ENCODE peak calls at places on chromosomes 3 and 15, in six cellular contexts. P is pancreas, L is OCI-LY7, R is cardiac fibroblast, Q is heart left ventricle, S is ovary. N is an unnamed sample.

GRCh38 chr3:152879130-152879789 is 44.3 kb downstream of the P2RY1 start:
- DNase-seq in P (no peak), L (no peak), R (no peak), Q (no peak), S (no peak), N (no peak)

GRCh38 chr3:163490119-163490518 is 1588.2 kb downstream of the SI start:
- DNase-seq in P (peak; percentile 58), L (peak; percentile 21), R (peak; percentile 57), Q (no peak), S (no peak), N (no peak)

GRCh38 chr15:78906310-78906608 is 33.6 kb downstream of the MORF4L1 start:
- DNase-seq in P (no peak), L (no peak), R (peak; percentile 94), Q (no peak), S (no peak), N (no peak)

GRCh38 chr3:37886395-37886794 is 24.7 kb downstream of the CTDSPL start:
- DNase-seq in P (no peak), L (no peak), R (no peak), Q (no peak), S (no peak), N (no peak)

GRCh38 chr3:62686916-62687315 is 188.3 kb downstream of the CADPS start:
- DNase-seq in P (no peak), L (no peak), R (no peak), Q (no peak), S (no peak), N (no peak)

GRCh38 chr15:98881526-98882517 is 125.8 kb downstream of the PGPEP1L start:
- DNase-seq in P (no peak), L (peak; percentile 53), R (peak; percentile 78), Q (no peak), S (peak; percentile 56), N (no peak)

GRCh38 chr3:177281292-177281942 is 84.1 kb upstream of the TBL1XR1 start:
- DNase-seq in P (no peak), L (peak; percentile 82), R (no peak), Q (no peak), S (no peak), N (no peak)

GRCh38 chr3:43001094-43001553 is 22.0 kb downstream of the GASK1A start:
- DNase-seq in P (peak; percentile 85), L (no peak), R (peak; percentile 92), Q (peak; percentile 81), S (peak; percentile 93), N (peak; percentile 60)

GRCh38 chr3:58874248-58874741 is 175.5 kb downstream of the CFAP20DC start:
- DNase-seq in P (no peak), L (no peak), R (peak; percentile 43), Q (no peak), S (no peak), N (no peak)

GRCh38 chr15:29612701-29613100 is 209.6 kb downstream of the TJP1 start:
- DNase-seq in P (no peak), L (no peak), R (peak; percentile 62), Q (no peak), S (no peak), N (no peak)

DNA sequence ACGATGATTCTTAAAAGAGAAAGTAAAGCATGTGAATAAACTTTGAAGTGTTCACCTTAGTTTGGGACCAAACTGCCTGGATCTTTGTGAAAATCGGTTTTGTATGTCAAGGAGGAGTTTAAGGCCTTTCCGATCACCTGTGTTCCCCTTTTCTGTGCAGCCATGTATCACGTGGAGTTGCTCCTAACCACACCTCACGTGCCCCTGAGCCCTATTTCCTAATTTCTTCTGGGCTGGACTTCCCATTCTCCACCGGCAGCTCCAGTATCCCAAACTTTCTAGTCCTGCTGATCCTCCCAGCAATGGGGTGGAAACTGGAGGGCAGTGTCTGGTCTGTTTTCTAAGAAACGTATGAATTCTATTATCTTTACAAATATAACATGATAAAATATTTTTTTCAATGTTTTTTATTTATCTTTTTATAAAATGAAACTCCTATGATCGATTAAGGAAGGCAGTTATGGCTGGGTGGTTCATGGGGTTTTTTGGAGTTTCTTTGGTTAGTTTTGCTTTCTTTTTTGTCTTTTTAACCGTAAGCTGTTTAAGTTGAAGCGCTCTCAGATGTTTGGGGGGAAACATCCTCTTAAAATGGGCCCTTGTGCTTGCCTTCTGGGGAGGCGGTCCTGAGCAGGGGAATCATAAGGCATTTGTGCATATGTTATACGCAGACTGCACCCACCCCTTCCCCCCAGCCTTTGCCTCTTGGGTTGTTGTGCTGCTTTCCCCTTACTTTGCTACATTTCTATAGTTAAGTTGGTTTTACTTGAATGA is 43.6 kb upstream of the WWTR1 start:
- DNase-seq in P (no peak), L (no peak), R (no peak), Q (no peak), S (peak; percentile 29), N (no peak)
- H3K4me3 ChIP-seq in P (no peak overlapping the region), L (no peak overlapping the region), R (no peak overlapping the region), Q (no peak overlapping the region), S (no peak overlapping the region), N (no peak overlapping the region)

GRCh38 chr15:89556413-89557262 is 18.6 kb upstream of the TICRR start:
- DNase-seq in P (no peak), L (peak; percentile 71), R (peak; percentile 87), Q (no peak), S (peak; percentile 37), N (no peak)

GRCh38 chr15:89554247-89554646 is 21.0 kb upstream of the TICRR start:
- DNase-seq in P (no peak), L (no peak), R (no peak), Q (no peak), S (no peak), N (no peak)

GRCh38 chr15:89555768-89556167 is 19.5 kb upstream of the TICRR start:
- DNase-seq in P (no peak), L (no peak), R (no peak), Q (no peak), S (no peak), N (no peak)

DNA sequence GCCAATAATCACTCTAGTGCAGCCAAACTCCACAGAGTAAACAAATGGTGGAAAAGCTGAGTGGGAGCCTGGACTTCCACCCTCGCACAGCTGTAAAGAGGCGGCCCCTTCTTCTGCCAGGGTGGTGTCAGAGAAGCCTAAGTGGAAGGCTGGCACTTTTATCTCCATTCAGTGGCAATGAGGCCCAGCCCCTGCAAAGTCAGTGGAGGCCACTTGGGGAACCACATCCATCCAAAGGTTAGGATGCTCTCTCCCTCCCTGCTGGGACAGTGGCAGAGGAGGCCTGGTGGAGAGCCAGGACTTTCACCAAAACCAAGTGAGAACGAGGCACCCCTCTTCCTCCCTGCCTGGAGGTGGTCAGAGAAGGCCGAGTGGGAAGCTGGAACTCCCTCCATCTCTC is 15.4 kb upstream of the TICRR start:
- DNase-seq in P (no peak), L (no peak), R (no peak), Q (no peak), S (no peak), N (no peak)
- TF ChIP-seq CTCF in P (no peak), L (no peak), R (no peak), Q (no peak), S (no peak), N (no peak)

GRCh38 chr15:43821505-43821904 is 3.0 kb downstream of the MFAP1 start:
- DNase-seq in P (no peak), L (no peak), R (no peak), Q (no peak), S (no peak), N (no peak)
- H3K4me3 ChIP-seq in P (no peak overlapping the region), L (peak overlapping the region; percentile 55), R (no peak overlapping the region), Q (no peak overlapping the region), S (no peak overlapping the region), N (no peak overlapping the region)

GRCh38 chr3:196947860-196948441 is 5.6 kb upstream of the NCBP2 start:
- DNase-seq in P (peak; percentile 51), L (no peak), R (no peak), Q (no peak), S (no peak), N (no peak)

GRCh38 chr3:196949750-196950149 is 7.4 kb upstream of the NCBP2 start:
- DNase-seq in P (no peak), L (no peak), R (no peak), Q (no peak), S (no peak), N (no peak)

GRCh38 chr3:196951371-196951770 is 9.0 kb upstream of the NCBP2 start:
- DNase-seq in P (no peak), L (no peak), R (no peak), Q (no peak), S (no peak), N (no peak)

GRCh38 chr3:196947136-196947859 is 5.0 kb upstream of the NCBP2 start:
- DNase-seq in P (peak; percentile 73), L (no peak), R (no peak), Q (no peak), S (no peak), N (no peak)

DNA sequence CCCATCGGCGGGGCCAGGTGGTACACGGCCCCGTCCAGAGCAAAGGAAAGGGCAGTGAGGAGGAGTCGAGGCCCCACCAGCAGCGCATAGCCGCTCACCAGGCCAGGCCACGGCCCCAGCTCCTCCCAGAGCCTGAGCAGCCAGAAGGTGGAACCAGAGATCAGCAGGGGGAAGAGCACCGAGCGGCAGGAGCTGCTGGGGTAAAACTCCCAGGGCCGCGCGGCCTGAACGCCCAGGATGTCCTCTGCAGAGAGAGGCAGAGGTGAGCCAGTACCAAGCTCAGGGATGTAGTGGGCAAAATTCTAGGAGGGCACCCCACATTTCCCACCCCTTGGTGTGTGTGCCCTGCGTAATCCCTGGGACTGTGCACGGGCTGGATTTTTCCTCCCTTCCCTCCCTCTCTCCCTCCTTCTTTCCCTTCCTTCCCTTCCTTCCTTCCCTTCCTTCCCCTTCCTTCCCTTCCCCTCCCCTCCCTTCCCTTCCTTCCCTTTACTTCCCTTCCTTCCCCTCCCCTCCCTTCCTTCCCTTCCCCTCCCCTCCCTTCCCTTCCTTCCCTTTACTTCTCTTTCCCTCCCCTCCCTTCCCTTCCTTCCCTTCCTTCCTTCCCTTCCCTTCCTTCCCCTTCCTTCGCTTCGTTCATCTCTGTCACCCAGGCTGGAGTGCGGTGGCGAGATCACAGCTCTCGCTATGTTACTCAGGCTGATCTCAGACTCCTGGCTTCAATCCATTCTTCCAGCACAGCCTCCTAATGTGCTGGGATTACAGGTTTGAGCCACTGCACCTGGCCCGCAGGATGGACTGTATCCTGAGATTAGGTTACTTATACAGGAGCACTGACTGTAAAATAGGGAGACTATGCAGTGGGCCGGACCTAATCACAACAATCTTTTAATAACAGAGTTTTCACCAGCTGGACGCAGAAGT is 6.4 kb upstream of the NCBP2 start:
- DNase-seq in P (no peak), L (no peak), R (no peak), Q (no peak), S (no peak), N (no peak)
- TF ChIP-seq CTCF in P (no peak), L (no peak), R (no peak), Q (no peak), S (no peak), N (no peak)

DNA sequence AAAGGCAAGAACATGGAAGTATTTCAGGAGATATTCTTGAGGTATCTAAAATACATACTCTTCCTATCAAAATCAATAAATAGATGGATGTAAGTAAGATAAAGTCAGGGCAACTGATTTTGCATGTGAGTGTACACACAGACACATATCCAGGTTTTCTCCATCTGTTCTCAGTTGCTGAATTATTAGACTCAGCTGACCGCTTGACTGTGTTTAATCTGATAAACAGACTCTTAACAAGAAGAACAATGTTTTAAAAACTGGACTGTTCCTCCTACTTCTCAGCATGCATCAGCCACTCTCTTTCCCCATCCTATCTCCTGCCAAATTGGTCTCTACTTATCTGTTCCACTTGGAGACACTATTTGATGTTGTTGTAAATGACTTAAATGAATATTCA is 73.5 kb downstream of the GOLGA8G start:
- DNase-seq in P (no peak), L (no peak), R (no peak), Q (no peak), S (no peak), N (no peak)
- H3K4me3 ChIP-seq in P (no peak overlapping the region), L (no peak overlapping the region), R (no peak overlapping the region), Q (no peak overlapping the region), S (no peak overlapping the region), N (no peak overlapping the region)

GRCh38 chr3:34015204-34016142 is 217.0 kb downstream of the PDCD6IP start:
- DNase-seq in P (no peak), L (peak; percentile 36), R (peak; percentile 44), Q (no peak), S (no peak), N (no peak)
- TF ChIP-seq CTCF in P (no peak), L (peak; percentile 75), R (peak; percentile 41), Q (no peak), S (no peak), N (no peak)